ENCODE peak calls at places on chromosomes 1 and 21, in four cellular contexts. One of them, this sample, is unnamed.

GRCh38 chr1:159211331-159212136 is 6.9 kb downstream of the ACKR1 start:
- DNase-seq in WTC11: peak; percentile 81
- DNase-seq in GM10248: peak; percentile 55
- DNase-seq in astrocyte: peak; percentile 30
- DNase-seq in this sample: peak; percentile 82

GRCh38 chr1:101847608-101848007 is 149.1 kb downstream of the OLFM3 start:
- DNase-seq in WTC11: no peak
- DNase-seq in GM10248: no peak
- DNase-seq in astrocyte: no peak
- DNase-seq in this sample: no peak

GRCh38 chr1:169367096-169367685 is 406 bp downstream of the NME7 start:
- DNase-seq in astrocyte: no peak
- DNase-seq in GM10248: no peak
- DNase-seq in WTC11: no peak
- DNase-seq in this sample: no peak

GRCh38 chr1:157156058-157156541 is 17.9 kb upstream of the ETV3 start:
- DNase-seq in astrocyte: no peak
- DNase-seq in WTC11: peak; percentile 93
- DNase-seq in GM10248: peak; percentile 75
- DNase-seq in this sample: peak; percentile 67

GRCh38 chr21:42263591-42264131 is 44.7 kb downstream of the ABCG1 start:
- DNase-seq in WTC11: no peak
- DNase-seq in astrocyte: no peak
- DNase-seq in GM10248: no peak
- DNase-seq in this sample: peak; percentile 85

GRCh38 chr1:68293122-68293521 is 60.8 kb upstream of the WLS start:
- DNase-seq in GM10248: no peak
- DNase-seq in astrocyte: no peak
- DNase-seq in WTC11: peak; percentile 17
- DNase-seq in this sample: peak; percentile 62

GRCh38 chr1:31221072-31221471 is 18.6 kb downstream of the NKAIN1 start:
- DNase-seq in GM10248: no peak
- DNase-seq in WTC11: no peak
- DNase-seq in astrocyte: no peak
- DNase-seq in this sample: no peak

GRCh38 chr1:27026621-27027574 is 14.2 kb upstream of the TENT5B start:
- DNase-seq in astrocyte: peak; percentile 76
- DNase-seq in GM10248: no peak
- DNase-seq in WTC11: peak; percentile 84
- DNase-seq in this sample: peak; percentile 73

GRCh38 chr21:14748662-14749061 is 202.5 kb upstream of the SAMSN1 start:
- DNase-seq in astrocyte: no peak
- DNase-seq in WTC11: no peak
- DNase-seq in GM10248: no peak
- DNase-seq in this sample: no peak

GRCh38 chr1:230425252-230426061 is 675 bp downstream of the PGBD5 start:
- DNase-seq in astrocyte: no peak
- DNase-seq in WTC11: peak; percentile 33
- DNase-seq in GM10248: no peak
- DNase-seq in this sample: no peak

GRCh38 chr1:35808376-35809155 is 750 bp downstream of the AGO4 start:
- DNase-seq in GM10248: peak; percentile 49
- DNase-seq in WTC11: peak; percentile 38
- DNase-seq in astrocyte: peak; percentile 4
- DNase-seq in this sample: no peak

GRCh38 chr1:207058252-207058651 is 5.2 kb downstream of the PFKFB2 start:
- DNase-seq in astrocyte: no peak
- DNase-seq in GM10248: no peak
- DNase-seq in WTC11: no peak
- DNase-seq in this sample: no peak

GRCh38 chr1:32540589-32540988 is 1.4 kb downstream of the ZBTB8A start:
- DNase-seq in astrocyte: no peak
- DNase-seq in WTC11: no peak
- DNase-seq in GM10248: no peak
- DNase-seq in this sample: no peak

DNA sequence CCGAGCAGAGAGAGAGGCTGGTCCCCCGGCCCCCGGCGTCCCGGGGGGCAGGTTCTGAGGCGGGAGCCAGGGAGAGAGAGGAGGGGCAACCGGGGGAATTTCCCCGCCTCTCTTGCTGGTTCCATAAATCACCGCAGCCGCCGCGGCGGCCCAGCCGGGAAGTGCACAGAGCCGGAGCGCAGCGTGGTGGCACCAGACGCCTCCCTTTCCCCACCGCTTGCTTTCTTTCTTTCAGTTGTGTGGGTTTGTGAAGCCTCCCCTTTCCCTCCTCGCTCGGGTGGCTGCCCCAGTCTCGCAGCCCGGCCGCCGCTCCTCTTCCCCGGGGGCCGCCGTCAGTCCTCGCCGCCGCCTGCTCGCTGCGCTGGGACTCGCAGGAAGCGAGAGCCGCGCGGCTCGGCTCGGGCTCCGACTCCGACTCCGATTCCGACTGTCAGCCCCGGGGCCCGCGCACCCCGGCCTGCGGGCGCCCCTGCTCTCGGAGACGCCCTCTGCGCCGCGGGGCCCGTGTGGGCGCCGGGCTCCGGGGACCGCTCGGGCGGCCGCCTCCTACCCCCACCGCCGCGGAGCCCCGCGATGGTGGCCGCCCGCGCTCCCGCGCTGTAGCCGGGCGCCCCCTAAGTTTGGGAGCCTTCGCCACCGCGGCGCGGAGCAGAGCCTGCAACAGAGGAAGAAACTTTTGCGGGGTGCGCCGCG is at the start of gene CACHD1:
- DNase-seq in astrocyte: peak; percentile 71
- DNase-seq in GM10248: peak; percentile 61
- DNase-seq in WTC11: peak; percentile 83
- DNase-seq in this sample: peak; percentile 78
- TF ChIP-seq CTCF in astrocyte: no peak
- TF ChIP-seq CTCF in GM10248: no peak
- TF ChIP-seq CTCF in WTC11: no peak
- TF ChIP-seq CTCF in this sample: peak; percentile 42

DNA sequence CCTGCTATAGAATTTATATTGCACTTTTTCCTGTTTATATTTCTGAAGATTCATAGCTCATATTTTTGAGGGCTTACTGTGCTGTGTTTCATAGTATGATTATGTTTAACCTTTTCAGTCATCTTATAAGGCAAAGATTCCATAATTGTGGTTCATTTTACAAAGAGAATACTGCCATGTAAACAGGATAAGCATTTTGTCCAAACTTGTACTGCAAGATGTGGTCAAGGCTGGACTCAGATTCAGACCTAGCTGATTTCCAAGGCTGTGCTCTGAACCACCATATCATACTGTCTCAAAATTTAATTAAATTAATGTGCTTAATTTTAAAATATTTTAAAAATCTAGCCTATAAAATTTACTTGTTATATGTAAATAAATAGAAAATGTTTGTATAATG is 31.4 kb downstream of the STXBP3 start:
- DNase-seq in astrocyte: no peak
- DNase-seq in WTC11: no peak
- DNase-seq in GM10248: no peak
- DNase-seq in this sample: no peak
- TF ChIP-seq CTCF in astrocyte: no peak
- TF ChIP-seq CTCF in WTC11: no peak
- TF ChIP-seq CTCF in GM10248: no peak
- TF ChIP-seq CTCF in this sample: no peak

DNA sequence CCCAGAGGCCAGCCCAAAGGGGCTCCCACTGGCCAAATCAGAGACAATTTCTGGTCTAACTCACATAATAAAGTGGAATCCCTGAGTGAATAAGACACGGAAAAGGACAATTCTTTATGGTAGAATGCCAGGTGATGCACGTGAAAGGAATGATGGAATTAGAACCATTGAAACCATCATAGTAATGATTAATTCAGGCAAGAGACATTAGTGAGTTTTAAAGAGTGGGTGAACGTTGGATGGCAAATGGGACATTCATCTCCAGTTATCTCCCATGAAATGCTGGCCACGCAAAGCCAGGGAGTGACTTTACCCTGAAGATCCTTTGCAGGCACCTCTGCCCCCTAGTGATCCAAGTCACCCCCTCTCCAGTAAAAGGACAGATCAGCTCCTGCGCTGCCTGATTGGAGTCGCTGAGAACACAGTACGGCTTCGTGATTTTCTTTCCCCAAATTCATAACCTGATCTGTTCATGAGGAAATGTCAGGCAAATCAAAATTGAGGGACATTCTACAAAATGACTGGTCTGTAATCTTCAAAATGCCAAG is 87.5 kb downstream of the AJAP1 start:
- DNase-seq in GM10248: no peak
- DNase-seq in WTC11: no peak
- DNase-seq in astrocyte: no peak
- DNase-seq in this sample: no peak
- TF ChIP-seq CTCF in GM10248: no peak
- TF ChIP-seq CTCF in WTC11: no peak
- TF ChIP-seq CTCF in astrocyte: no peak
- TF ChIP-seq CTCF in this sample: no peak

GRCh38 chr1:25145775-25146381 is 86.4 kb downstream of the SYF2 start:
- DNase-seq in astrocyte: no peak
- DNase-seq in WTC11: no peak
- DNase-seq in GM10248: peak; percentile 61
- DNase-seq in this sample: no peak

GRCh38 chr1:25146382-25146855 is 85.9 kb downstream of the SYF2 start:
- DNase-seq in astrocyte: no peak
- DNase-seq in GM10248: no peak
- DNase-seq in WTC11: no peak
- DNase-seq in this sample: no peak

GRCh38 chr1:25150998-25151397 is 81.3 kb downstream of the SYF2 start:
- DNase-seq in WTC11: no peak
- DNase-seq in astrocyte: no peak
- DNase-seq in GM10248: no peak
- DNase-seq in this sample: no peak

DNA sequence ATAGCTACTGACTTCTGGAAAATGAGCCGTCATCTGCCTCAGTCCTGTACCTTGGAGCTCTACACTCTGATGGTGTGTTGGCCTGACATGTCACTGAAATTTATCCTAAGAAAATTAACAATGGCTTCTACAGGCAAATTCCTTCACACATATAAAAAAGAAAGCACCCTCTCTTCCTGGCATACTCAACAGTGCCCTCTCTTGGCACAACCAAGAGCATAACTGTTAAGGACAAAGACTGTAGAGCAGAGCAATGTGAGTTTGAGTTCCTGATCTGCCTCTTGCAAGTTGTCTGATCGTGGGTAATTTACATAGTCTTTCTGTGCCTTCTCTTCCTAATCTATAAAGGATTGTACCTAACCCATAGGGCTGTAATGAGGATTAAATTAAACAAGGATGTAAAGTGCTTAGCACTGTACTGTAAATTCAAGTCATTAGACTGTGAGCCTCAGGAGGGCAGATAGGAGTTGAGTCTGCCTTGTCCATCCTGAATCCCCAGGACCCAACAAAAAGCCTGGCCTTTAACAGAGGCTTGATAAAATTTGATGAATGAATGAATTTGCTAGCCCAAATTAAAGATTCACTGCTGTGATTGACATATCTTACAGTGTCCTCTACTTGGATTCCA is 83.5 kb downstream of the SYF2 start:
- DNase-seq in WTC11: no peak
- DNase-seq in astrocyte: no peak
- DNase-seq in GM10248: peak; percentile 51
- DNase-seq in this sample: peak; percentile 16
- TF ChIP-seq CTCF in WTC11: no peak
- TF ChIP-seq CTCF in astrocyte: no peak
- TF ChIP-seq CTCF in GM10248: peak; percentile 63
- TF ChIP-seq CTCF in this sample: peak; percentile 44

DNA sequence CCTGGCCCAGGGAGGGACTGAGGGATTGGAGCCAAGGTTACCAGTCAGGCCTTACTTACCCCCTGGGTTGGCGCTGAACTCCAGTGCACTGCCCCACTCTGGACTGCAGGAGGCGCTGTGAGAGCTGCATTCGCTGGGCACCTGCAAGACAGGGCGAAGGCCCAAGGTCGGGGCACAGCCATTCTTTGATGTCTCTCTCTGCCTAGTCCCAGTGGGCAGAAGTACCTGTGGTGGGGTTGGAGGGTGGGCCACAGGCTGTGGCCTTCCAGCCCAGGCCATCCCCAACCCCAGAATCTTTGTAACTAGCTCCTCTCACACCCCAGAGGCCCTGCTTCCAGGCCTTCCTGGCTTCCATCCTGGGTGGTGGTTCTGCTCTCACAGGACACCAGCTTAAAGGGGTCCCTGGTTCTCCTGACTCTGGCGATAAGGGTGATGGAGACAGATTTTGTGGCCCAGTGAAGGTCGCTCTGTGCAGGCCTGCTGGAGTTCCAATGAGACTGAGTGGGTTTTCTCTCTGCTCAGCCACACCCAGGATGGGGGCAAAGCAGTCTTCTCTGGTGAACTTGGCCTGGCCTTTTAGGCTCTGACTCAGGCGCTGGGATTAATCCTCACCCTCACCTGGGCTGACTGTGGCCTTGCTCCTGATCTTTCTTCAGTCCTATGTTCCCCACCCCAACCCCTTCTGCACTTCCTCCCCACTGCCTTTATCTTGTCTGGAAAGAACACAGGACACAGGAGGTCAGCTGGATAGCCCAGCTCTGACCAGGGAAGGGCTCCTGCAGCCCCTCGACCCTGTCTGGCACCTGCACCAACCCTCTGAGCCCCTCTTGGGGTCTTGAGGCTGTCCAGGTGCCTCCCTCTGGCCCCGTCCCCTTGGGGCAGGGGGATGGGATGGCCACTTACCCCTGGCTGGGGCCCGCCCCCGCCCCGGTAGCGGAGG is 954 bp downstream of the MYOG start:
- DNase-seq in GM10248: peak; percentile 69
- DNase-seq in astrocyte: no peak
- DNase-seq in WTC11: peak; percentile 84
- DNase-seq in this sample: no peak
- TF ChIP-seq CTCF in GM10248: peak; percentile 49
- TF ChIP-seq CTCF in astrocyte: peak; percentile 10
- TF ChIP-seq CTCF in WTC11: peak; percentile 88
- TF ChIP-seq CTCF in this sample: peak; percentile 38

GRCh38 chr21:23401278-23401677 is 2206.0 kb downstream of the MRPL39 start:
- DNase-seq in astrocyte: no peak
- DNase-seq in WTC11: no peak
- DNase-seq in GM10248: no peak
- DNase-seq in this sample: peak; percentile 1
- TF ChIP-seq CTCF in astrocyte: no peak
- TF ChIP-seq CTCF in WTC11: peak; percentile 21
- TF ChIP-seq CTCF in GM10248: no peak
- TF ChIP-seq CTCF in this sample: no peak

GRCh38 chr1:218547901-218548730 is 203.0 kb downstream of the TGFB2 start:
- DNase-seq in WTC11: no peak
- DNase-seq in GM10248: no peak
- DNase-seq in astrocyte: no peak
- DNase-seq in this sample: no peak

GRCh38 chr1:218548764-218549163 is 203.6 kb downstream of the TGFB2 start:
- DNase-seq in WTC11: no peak
- DNase-seq in GM10248: no peak
- DNase-seq in astrocyte: no peak
- DNase-seq in this sample: no peak

DNA sequence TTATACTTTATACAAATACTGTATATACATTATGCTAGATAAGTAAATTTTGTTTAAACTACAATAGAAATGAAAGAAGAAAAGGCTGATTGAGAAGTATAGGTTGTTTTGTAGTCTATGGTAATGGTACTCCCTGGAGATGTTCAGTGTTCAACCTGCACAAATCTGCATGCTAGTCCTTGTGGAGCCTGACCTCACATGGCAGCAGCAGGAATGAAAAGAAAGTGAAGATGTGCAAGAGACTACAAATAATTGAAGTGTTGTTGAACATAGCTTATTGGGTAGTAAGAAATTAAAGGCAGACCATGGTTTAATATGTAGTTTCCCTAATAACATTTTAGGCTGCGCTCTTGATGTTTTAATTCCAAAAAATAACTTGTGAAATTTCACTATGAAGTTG is 201.2 kb downstream of the TGFB2 start:
- DNase-seq in astrocyte: no peak
- DNase-seq in WTC11: no peak
- DNase-seq in GM10248: no peak
- DNase-seq in this sample: peak; percentile 41
- TF ChIP-seq CTCF in astrocyte: no peak
- TF ChIP-seq CTCF in WTC11: no peak
- TF ChIP-seq CTCF in GM10248: no peak
- TF ChIP-seq CTCF in this sample: peak; percentile 22